ENCODE peak calls at places on chromosomes 13 and 19, in four cellular contexts. U, W, B and M are unnamed samples. For H3K36me3, the result is how much of the 10 kb centered on the place peaks cover.

GRCh38 chr13:32178763-32179162 is 136.4 kb downstream of the ZAR1L start:
- DNase-seq in U (no peak), W (no peak), B (no peak), M (no peak)

GRCh38 chr19:17001603-17002183 is 24.9 kb downstream of the CPAMD8 start:
- DNase-seq in U (no peak), W (no peak), B (peak), M (no peak)

GRCh38 chr13:27607125-27607524 is 13.2 kb downstream of the LNX2 start:
- DNase-seq in U (no peak), W (peak), B (no peak), M (peak)

GRCh38 chr19:39833464-39834286 is at the start of gene DYRK1B:
- DNase-seq in U (peak), W (peak), B (peak), M (peak)

GRCh38 chr19:55189424-55189823 is 9.3 kb upstream of the SYT5 start:
- DNase-seq in U (no peak), W (peak), B (no peak), M (peak)

GRCh38 chr19:22784051-22784450 is at the start of gene ZNF99:
- DNase-seq in U (no peak), W (no peak), B (peak), M (no peak)

GRCh38 chr19:3403489-3404323 is 37.3 kb downstream of the NFIC start:
- DNase-seq in U (peak), W (peak), B (peak), M (peak)

GRCh38 chr19:18294467-18294864 is 13.0 kb upstream of the JUND start:
- DNase-seq in U (peak), W (peak), B (peak), M (peak)

GRCh38 chr13:83955011-83955410 is 72.7 kb upstream of the SLITRK1 start:
- DNase-seq in U (no peak), W (no peak), B (no peak), M (no peak)

GRCh38 chr13:76621726-76622125 is 264.5 kb downstream of the KCTD12 start:
- DNase-seq in U (no peak), W (no peak), B (no peak), M (no peak)

GRCh38 chr13:51728972-51729371 is 75.0 kb downstream of the DHRS12 start:
- DNase-seq in U (no peak), W (peak), B (no peak), M (no peak)

GRCh38 chr19:40689339-40690049 is 957 bp downstream of the NUMBL start:
- DNase-seq in U (no peak), W (peak), B (no peak), M (peak)

GRCh38 chr19:39372047-39372802 is 18.7 kb downstream of the PAF1 start:
- DNase-seq in U (no peak), W (peak), B (peak), M (no peak)

GRCh38 chr19:7535993-7536685 is 622 bp downstream of the PNPLA6 start:
- DNase-seq in U (no peak), W (no peak), B (no peak), M (no peak)

GRCh38 chr19:7534531-7534980 is 961 bp upstream of the PNPLA6 start:
- DNase-seq in U (peak), W (peak), B (peak), M (peak)

GRCh38 chr19:7533925-7534480 is 1.5 kb upstream of the PNPLA6 start:
- DNase-seq in U (peak), W (peak), B (peak), M (peak)

GRCh38 chr19:7535035-7535992 is at the start of gene PNPLA6:
- DNase-seq in U (peak), W (peak), B (peak), M (peak)

DNA sequence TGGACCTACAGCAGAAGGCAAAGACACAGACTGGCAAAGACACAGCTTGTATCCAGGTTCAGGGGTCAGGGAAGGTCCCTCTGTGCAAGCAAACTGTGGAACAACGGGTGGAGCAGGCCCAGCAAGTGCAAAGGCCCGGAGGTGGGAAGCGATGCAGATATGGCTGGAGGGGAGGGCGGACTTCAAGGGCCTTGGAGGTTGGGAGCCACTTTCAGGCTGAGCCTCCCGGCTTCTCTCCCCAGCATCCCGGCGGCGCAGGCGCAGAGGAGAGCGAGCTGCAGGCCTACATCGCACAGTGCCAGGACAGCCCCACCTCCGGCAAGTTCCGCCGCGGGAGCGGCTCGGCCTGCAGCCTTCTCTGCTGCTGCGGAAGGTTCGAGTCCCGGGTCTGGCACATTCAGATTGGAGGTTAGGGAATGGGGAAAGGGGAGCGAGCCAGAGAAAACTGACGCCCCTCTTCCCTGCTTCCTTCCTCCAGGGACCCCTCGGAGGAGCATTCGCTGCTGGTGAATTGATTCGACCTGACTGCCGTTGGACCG is 2.2 kb upstream of the PNPLA6 start:
- DNase-seq in U (peak), W (peak), B (peak), M (no peak)
- H3K4me3 ChIP-seq in U (peak), W (peak), B (peak), M (peak)

GRCh38 chr19:6204212-6204611 is 68.7 kb downstream of the ACSBG2 start:
- DNase-seq in U (no peak), W (no peak), B (no peak), M (no peak)

GRCh38 chr19:6196361-6196760 is 60.9 kb downstream of the ACSBG2 start:
- DNase-seq in U (no peak), W (no peak), B (no peak), M (no peak)

GRCh38 chr19:6199240-6199983 is 63.9 kb downstream of the ACSBG2 start:
- DNase-seq in U (peak), W (peak), B (peak), M (peak)

DNA sequence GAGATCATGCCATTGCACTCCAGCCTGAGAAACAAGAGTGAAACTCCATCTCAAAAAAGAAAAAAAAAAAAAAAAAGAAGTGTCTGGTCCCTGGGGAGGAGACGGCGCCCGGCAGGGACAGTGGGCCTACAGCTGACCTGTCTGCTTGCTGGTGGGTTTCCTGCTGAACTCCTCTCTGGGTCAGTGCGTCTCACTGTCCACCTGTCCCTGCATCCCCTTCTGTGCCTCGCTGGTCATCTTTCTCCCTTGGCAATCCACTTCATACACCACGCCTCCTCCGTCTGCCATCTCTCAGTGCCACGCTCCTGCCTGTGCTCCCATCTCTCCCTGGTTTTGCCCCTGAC is 63.4 kb downstream of the ACSBG2 start:
- DNase-seq in U (no peak), W (no peak), B (no peak), M (no peak)
- H3K27ac ChIP-seq in U (peak), W (peak), B (no peak), M (no peak)

DNA sequence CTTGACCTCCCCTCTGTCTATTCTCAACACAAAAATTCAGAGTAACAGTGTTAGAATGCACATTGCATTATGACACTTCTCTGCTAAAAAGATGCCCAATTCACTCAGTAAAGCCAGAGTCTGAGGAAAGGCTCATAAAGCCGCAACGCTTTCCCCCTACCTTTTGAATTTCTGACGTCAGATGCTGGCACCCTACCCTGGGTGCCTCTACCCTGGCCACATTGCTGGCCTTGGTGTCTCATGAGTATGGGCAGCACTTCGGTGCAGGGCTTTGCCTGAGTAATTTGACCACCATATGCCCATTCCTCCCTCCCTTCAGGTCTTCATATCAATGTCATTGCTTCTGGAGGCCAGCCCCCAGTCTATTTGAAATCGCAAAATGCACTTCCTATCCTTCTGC is 229.3 kb downstream of the MYO16 start:
- DNase-seq in U (no peak), W (no peak), B (no peak), M (no peak)
- H3K36me3 ChIP-seq in U (under half), W (under half), B (under half), M (under half)

GRCh38 chr13:113838711-113839201 is 25.1 kb downstream of the GAS6 start:
- DNase-seq in U (peak), W (no peak), B (peak), M (no peak)
- H3K4me3 ChIP-seq in U (no peak), W (peak), B (no peak), M (no peak)

GRCh38 chr13:50654341-50654740 is 189.2 kb downstream of the DLEU7 start:
- DNase-seq in U (no peak), W (no peak), B (no peak), M (no peak)
- H3K27ac ChIP-seq in U (no peak), W (no peak), B (no peak), M (no peak)

GRCh38 chr19:2144190-2144589 is 7.2 kb downstream of the AP3D1 start:
- DNase-seq in U (peak), W (no peak), B (no peak), M (no peak)
- H3K36me3 ChIP-seq in U (under half), W (under half), B (under half), M (under half)

DNA sequence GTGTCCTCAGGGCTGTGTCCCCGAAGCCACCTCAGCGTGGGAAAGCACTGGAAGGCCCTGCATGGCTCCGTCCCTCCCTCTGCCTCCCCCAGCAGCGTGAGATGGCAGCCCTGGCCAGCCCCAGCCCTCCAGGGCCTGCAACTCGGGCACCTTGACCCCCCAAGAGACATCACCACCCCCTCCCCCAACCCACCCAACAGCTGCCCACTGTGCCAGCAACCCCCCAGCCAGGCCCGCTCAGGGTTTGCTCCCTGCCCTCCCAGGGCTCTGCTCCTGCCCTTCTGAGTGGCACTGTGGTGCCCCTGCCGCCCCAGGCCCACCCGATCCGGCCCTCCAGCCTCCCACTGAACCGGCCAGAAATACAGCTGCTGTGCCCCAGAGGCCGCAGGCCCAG is 1.5 kb upstream of the ASPDH start:
- DNase-seq in U (no peak), W (no peak), B (no peak), M (no peak)
- H3K4me3 ChIP-seq in U (no peak), W (no peak), B (no peak), M (no peak)

DNA sequence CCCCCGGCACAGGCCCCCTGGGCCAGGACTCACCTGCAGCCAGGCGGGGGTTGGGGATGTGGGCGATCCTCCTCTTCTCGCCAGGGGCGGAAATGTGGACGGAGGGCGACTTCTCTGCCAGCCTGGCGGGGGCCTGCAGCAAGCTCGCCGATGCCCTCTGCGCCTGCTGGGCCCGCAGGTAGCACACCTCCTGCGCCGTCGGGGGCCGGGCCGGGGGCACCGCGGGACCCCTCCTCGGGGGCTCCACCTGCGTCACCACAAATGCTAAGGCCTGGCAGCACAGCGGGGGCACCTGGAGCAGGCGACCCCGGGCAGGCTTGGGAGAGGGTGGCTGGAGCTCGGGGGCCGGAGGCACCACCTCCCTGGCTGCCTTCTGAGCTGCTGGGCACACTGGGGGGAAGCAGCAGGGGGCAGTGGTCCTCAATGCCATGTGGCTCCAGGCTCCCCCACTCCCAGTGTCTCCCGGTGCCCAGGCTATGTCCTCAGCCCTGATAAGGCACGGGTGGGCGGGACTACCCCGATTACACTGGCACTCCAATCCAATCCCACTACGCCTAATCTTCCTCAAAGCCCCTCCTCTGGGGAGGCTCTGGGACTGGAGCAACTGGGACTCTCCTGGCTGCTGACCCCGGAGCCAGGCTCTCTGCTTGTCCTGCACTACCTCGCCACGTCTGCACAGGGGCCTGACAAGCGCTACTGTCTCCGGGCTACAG is 11.6 kb upstream of the ATP8B3 start:
- DNase-seq in U (no peak), W (no peak), B (no peak), M (no peak)
- H3K27ac ChIP-seq in U (no peak), W (no peak), B (no peak), M (no peak)

DNA sequence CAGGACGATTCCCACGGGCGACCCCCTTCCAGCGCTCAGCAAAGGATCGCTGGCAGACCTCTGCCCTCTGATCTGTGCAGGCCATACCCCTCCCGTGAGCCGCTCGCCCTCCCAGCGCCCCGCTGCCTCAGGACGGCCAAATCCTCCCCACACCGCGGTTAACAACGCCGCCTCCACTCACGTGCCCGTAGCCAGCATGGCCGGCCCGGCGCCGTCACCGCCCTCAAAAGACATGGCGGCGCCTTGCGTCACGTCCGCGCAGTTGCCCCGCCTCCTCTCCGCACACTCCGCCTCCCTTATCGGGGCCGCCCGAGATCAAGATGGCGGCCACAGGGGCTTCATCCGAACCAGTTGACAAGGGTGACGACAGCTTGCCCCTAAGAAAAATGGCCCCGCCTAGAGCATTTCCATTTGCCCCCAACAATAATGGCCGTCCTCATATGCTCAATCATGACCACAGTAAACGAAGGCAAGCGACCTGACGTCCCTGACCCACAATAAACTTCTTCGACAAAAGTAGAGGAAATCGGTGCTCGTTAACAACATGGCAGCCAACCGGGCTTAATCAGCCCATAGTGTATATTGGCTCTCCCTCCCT is 634 bp downstream of the AKT1S1 start:
- DNase-seq in U (peak), W (peak), B (peak), M (peak)
- H3K36me3 ChIP-seq in U (under half), W (under half), B (under half), M (under half)